ENCODE peak calls at places on chromosomes 13 and 19, in nine cellular contexts. One of them, this sample, is unnamed.

GRCh38 chr13:109160887-109161669 is 531.7 kb downstream of the MYO16 start:
- DNase-seq in body of pancreas: no peak
- DNase-seq in AG04450: no peak
- DNase-seq in tibial artery: no peak
- DNase-seq in stomach: no peak
- DNase-seq in gastrocnemius medialis: no peak
- DNase-seq in OCI-LY7: no peak
- DNase-seq in tibial nerve: no peak
- DNase-seq in IMR-90: no peak
- DNase-seq in this sample: no peak

GRCh38 chr13:42028113-42028799 is 20.2 kb upstream of the DGKH start:
- DNase-seq in body of pancreas: no peak
- DNase-seq in AG04450: no peak
- DNase-seq in tibial artery: no peak
- DNase-seq in stomach: no peak
- DNase-seq in gastrocnemius medialis: no peak
- DNase-seq in OCI-LY7: no peak
- DNase-seq in tibial nerve: no peak
- DNase-seq in IMR-90: no peak
- DNase-seq in this sample: no peak

GRCh38 chr19:42233106-42233505 is 9.3 kb downstream of the GSK3A start:
- DNase-seq in body of pancreas: no peak
- DNase-seq in AG04450: no peak
- DNase-seq in tibial artery: no peak
- DNase-seq in stomach: no peak
- DNase-seq in gastrocnemius medialis: no peak
- DNase-seq in OCI-LY7: no peak
- DNase-seq in tibial nerve: no peak
- DNase-seq in IMR-90: no peak
- DNase-seq in this sample: no peak

GRCh38 chr13:98675837-98676236 is 76.6 kb downstream of the SLC15A1 start:
- DNase-seq in body of pancreas: no peak
- DNase-seq in AG04450: no peak
- DNase-seq in tibial artery: no peak
- DNase-seq in stomach: no peak
- DNase-seq in gastrocnemius medialis: no peak
- DNase-seq in OCI-LY7: no peak
- DNase-seq in tibial nerve: no peak
- DNase-seq in IMR-90: no peak
- DNase-seq in this sample: no peak

GRCh38 chr13:29799041-29799440 is 51.4 kb downstream of the UBL3 start:
- DNase-seq in body of pancreas: no peak
- DNase-seq in AG04450: no peak
- DNase-seq in tibial artery: no peak
- DNase-seq in stomach: no peak
- DNase-seq in gastrocnemius medialis: no peak
- DNase-seq in OCI-LY7: no peak
- DNase-seq in tibial nerve: no peak
- DNase-seq in IMR-90: no peak
- DNase-seq in this sample: no peak

GRCh38 chr19:28061111-28061510 is 1151.8 kb downstream of the UQCRFS1 start:
- DNase-seq in body of pancreas: no peak
- DNase-seq in AG04450: no peak
- DNase-seq in tibial artery: no peak
- DNase-seq in stomach: no peak
- DNase-seq in gastrocnemius medialis: no peak
- DNase-seq in OCI-LY7: no peak
- DNase-seq in tibial nerve: no peak
- DNase-seq in IMR-90: no peak
- DNase-seq in this sample: no peak

GRCh38 chr13:37201081-37201480 is 95.6 kb upstream of the CSNK1A1L start:
- DNase-seq in body of pancreas: no peak
- DNase-seq in AG04450: no peak
- DNase-seq in tibial artery: no peak
- DNase-seq in stomach: no peak
- DNase-seq in gastrocnemius medialis: no peak
- DNase-seq in OCI-LY7: no peak
- DNase-seq in tibial nerve: no peak
- DNase-seq in IMR-90: no peak
- DNase-seq in this sample: no peak

GRCh38 chr13:49098771-49099512 is 121.2 kb upstream of the MLNR start:
- DNase-seq in body of pancreas: no peak
- DNase-seq in AG04450: no peak
- DNase-seq in tibial artery: no peak
- DNase-seq in stomach: no peak
- DNase-seq in gastrocnemius medialis: no peak
- DNase-seq in OCI-LY7: peak; percentile 17
- DNase-seq in tibial nerve: no peak
- DNase-seq in IMR-90: no peak
- DNase-seq in this sample: no peak

GRCh38 chr13:83377486-83377885 is 504.8 kb downstream of the SLITRK1 start:
- DNase-seq in body of pancreas: no peak
- DNase-seq in AG04450: peak; percentile 11
- DNase-seq in tibial artery: no peak
- DNase-seq in stomach: no peak
- DNase-seq in gastrocnemius medialis: no peak
- DNase-seq in OCI-LY7: no peak
- DNase-seq in tibial nerve: no peak
- DNase-seq in IMR-90: peak; percentile 72
- DNase-seq in this sample: no peak

GRCh38 chr19:45175663-45176345 is 2.2 kb downstream of the TRAPPC6A start:
- DNase-seq in body of pancreas: no peak
- DNase-seq in AG04450: no peak
- DNase-seq in tibial artery: no peak
- DNase-seq in stomach: no peak
- DNase-seq in gastrocnemius medialis: no peak
- DNase-seq in OCI-LY7: no peak
- DNase-seq in tibial nerve: no peak
- DNase-seq in IMR-90: no peak
- DNase-seq in this sample: no peak

GRCh38 chr19:28285917-28286316 is 927.0 kb downstream of the UQCRFS1 start:
- DNase-seq in body of pancreas: no peak
- DNase-seq in AG04450: no peak
- DNase-seq in tibial artery: no peak
- DNase-seq in stomach: no peak
- DNase-seq in gastrocnemius medialis: no peak
- DNase-seq in OCI-LY7: no peak
- DNase-seq in tibial nerve: no peak
- DNase-seq in IMR-90: no peak
- DNase-seq in this sample: no peak

GRCh38 chr19:33514885-33515485 is 6.6 kb downstream of the PEPD start:
- DNase-seq in body of pancreas: no peak
- DNase-seq in AG04450: no peak
- DNase-seq in tibial artery: no peak
- DNase-seq in stomach: no peak
- DNase-seq in gastrocnemius medialis: no peak
- DNase-seq in OCI-LY7: no peak
- DNase-seq in tibial nerve: no peak
- DNase-seq in IMR-90: peak; percentile 32
- DNase-seq in this sample: no peak

GRCh38 chr13:29578300-29579048 is 17.0 kb downstream of the SLC7A1 start:
- DNase-seq in body of pancreas: no peak
- DNase-seq in AG04450: no peak
- DNase-seq in tibial artery: no peak
- DNase-seq in stomach: no peak
- DNase-seq in gastrocnemius medialis: no peak
- DNase-seq in OCI-LY7: no peak
- DNase-seq in tibial nerve: no peak
- DNase-seq in IMR-90: no peak
- DNase-seq in this sample: no peak

GRCh38 chr13:20647758-20648157 is 55.7 kb upstream of the IL17D start:
- DNase-seq in body of pancreas: no peak
- DNase-seq in AG04450: no peak
- DNase-seq in tibial artery: no peak
- DNase-seq in stomach: no peak
- DNase-seq in gastrocnemius medialis: no peak
- DNase-seq in OCI-LY7: no peak
- DNase-seq in tibial nerve: no peak
- DNase-seq in IMR-90: no peak
- DNase-seq in this sample: no peak

GRCh38 chr19:1421218-1421957 is 14.0 kb downstream of the DAZAP1 start:
- DNase-seq in body of pancreas: no peak
- DNase-seq in AG04450: no peak
- DNase-seq in tibial artery: no peak
- DNase-seq in stomach: no peak
- DNase-seq in gastrocnemius medialis: no peak
- DNase-seq in OCI-LY7: no peak
- DNase-seq in tibial nerve: no peak
- DNase-seq in IMR-90: no peak
- DNase-seq in this sample: no peak

GRCh38 chr19:56877069-56877715 is 36.7 kb upstream of the PEG3 start:
- DNase-seq in body of pancreas: no peak
- DNase-seq in AG04450: no peak
- DNase-seq in tibial artery: no peak
- DNase-seq in stomach: no peak
- DNase-seq in gastrocnemius medialis: no peak
- DNase-seq in OCI-LY7: no peak
- DNase-seq in tibial nerve: no peak
- DNase-seq in IMR-90: no peak
- DNase-seq in this sample: no peak

GRCh38 chr13:112055417-112056206 is 11.3 kb upstream of the SOX1 start:
- DNase-seq in body of pancreas: no peak
- DNase-seq in AG04450: no peak
- DNase-seq in tibial artery: no peak
- DNase-seq in stomach: no peak
- DNase-seq in gastrocnemius medialis: no peak
- DNase-seq in OCI-LY7: no peak
- DNase-seq in tibial nerve: no peak
- DNase-seq in IMR-90: no peak
- DNase-seq in this sample: no peak

GRCh38 chr13:60679131-60679530 is 282.1 kb downstream of the TDRD3 start:
- DNase-seq in body of pancreas: no peak
- DNase-seq in AG04450: no peak
- DNase-seq in tibial artery: no peak
- DNase-seq in stomach: no peak
- DNase-seq in gastrocnemius medialis: no peak
- DNase-seq in OCI-LY7: no peak
- DNase-seq in tibial nerve: no peak
- DNase-seq in IMR-90: no peak
- DNase-seq in this sample: no peak

DNA sequence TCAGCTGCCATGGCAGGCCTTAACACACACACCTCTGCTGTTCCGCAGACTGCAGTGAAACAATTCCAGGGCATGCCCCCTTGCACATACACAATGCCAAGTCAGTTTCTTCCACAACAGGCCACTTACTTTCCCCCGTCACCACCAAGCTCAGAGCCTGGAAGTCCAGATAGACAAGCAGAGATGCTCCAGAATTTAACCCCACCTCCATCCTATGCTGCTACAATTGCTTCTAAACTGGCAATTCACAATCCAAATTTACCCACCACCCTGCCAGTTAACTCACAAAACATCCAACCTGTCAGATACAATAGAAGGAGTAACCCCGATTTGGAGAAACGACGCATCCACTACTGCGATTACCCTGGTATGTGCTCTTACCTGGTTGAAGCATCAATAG is 3.6 kb downstream of the KLF5 start:
- DNase-seq in body of pancreas: no peak
- DNase-seq in AG04450: no peak
- DNase-seq in tibial artery: no peak
- DNase-seq in stomach: no peak
- DNase-seq in gastrocnemius medialis: no peak
- DNase-seq in OCI-LY7: no peak
- DNase-seq in tibial nerve: no peak
- DNase-seq in IMR-90: no peak
- DNase-seq in this sample: no peak
- H3K4me3 ChIP-seq in body of pancreas: no peak overlapping the region
- H3K4me3 ChIP-seq in AG04450: no peak overlapping the region
- H3K4me3 ChIP-seq in tibial artery: no peak overlapping the region
- H3K4me3 ChIP-seq in stomach: peak overlapping the region; percentile 75
- H3K4me3 ChIP-seq in gastrocnemius medialis: no peak overlapping the region
- H3K4me3 ChIP-seq in OCI-LY7: no peak overlapping the region
- H3K4me3 ChIP-seq in tibial nerve: peak overlapping the region; percentile 77
- H3K4me3 ChIP-seq in IMR-90: no peak overlapping the region
- H3K4me3 ChIP-seq in this sample: no peak overlapping the region

DNA sequence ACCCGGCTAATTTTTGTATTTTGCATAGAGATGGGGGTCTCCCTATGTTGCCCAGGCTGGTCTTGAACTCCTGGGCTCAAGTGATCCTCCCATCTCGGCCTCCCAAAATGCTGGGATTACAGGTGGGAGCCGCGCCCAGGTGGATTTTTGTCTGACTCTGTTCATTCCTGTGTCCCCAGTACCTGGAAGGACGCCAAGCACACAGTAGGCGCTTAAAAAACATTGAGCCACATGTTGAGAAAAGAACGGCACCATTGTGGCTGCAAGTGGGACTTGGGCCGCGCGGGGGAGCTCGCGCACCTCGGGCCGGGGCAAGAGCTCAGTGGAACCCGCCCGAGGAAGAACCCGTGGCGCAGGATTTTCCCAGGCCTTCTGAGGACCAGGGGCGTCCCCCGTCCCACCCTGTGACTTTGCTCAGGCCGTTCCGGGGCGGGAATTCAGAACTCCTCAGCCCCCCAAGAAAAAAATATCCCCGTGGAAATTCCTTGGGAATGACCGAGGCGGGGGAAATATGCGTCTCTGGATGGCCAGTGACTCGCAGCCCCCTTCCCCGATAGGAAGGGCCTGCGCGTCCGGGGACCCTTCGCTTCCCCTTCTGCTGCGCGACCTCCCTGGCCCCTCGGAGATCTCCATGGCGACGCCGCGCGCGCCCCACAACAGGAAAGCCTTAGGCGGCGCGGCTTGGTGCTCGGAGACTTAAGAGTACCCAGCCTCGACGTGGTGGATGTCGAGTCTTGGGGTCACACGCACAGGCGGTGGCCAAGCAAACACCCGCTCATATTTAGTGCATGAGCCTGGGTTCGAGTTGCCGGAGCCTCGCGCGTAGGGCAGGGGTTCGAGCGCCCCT is 1.4 kb upstream of the ICAM1 start:
- DNase-seq in body of pancreas: peak; percentile 84
- DNase-seq in AG04450: no peak
- DNase-seq in tibial artery: peak; percentile 89
- DNase-seq in stomach: peak; percentile 88
- DNase-seq in gastrocnemius medialis: peak; percentile 47
- DNase-seq in OCI-LY7: peak; percentile 82
- DNase-seq in tibial nerve: peak; percentile 79
- DNase-seq in IMR-90: peak; percentile 65
- DNase-seq in this sample: peak; percentile 70
- H3K27ac ChIP-seq in body of pancreas: peak overlapping the region; percentile 10
- H3K27ac ChIP-seq in AG04450: no peak overlapping the region
- H3K27ac ChIP-seq in tibial artery: peak overlapping the region; percentile 53
- H3K27ac ChIP-seq in stomach: peak overlapping the region; percentile 85
- H3K27ac ChIP-seq in gastrocnemius medialis: peak overlapping the region; percentile 75
- H3K27ac ChIP-seq in OCI-LY7: no peak overlapping the region
- H3K27ac ChIP-seq in tibial nerve: peak overlapping the region; percentile 85
- H3K27ac ChIP-seq in IMR-90: no peak overlapping the region
- H3K27ac ChIP-seq in this sample: peak overlapping the region; percentile 61

GRCh38 chr19:35194022-35194984 is 34.2 kb downstream of the FAM187B start:
- DNase-seq in body of pancreas: no peak
- DNase-seq in AG04450: no peak
- DNase-seq in tibial artery: no peak
- DNase-seq in stomach: no peak
- DNase-seq in gastrocnemius medialis: no peak
- DNase-seq in OCI-LY7: peak; percentile 29
- DNase-seq in tibial nerve: no peak
- DNase-seq in IMR-90: no peak
- DNase-seq in this sample: no peak
- TF ChIP-seq CTCF in body of pancreas: no peak
- TF ChIP-seq CTCF in AG04450: no peak
- TF ChIP-seq CTCF in tibial artery: no peak
- TF ChIP-seq CTCF in stomach: no peak
- TF ChIP-seq CTCF in gastrocnemius medialis: no peak
- TF ChIP-seq CTCF in OCI-LY7: peak; percentile 38
- TF ChIP-seq CTCF in tibial nerve: no peak
- TF ChIP-seq CTCF in IMR-90: no peak
- TF ChIP-seq CTCF in this sample: no peak

GRCh38 chr13:75635101-75635620 is 969 bp upstream of the LMO7 start:
- DNase-seq in body of pancreas: no peak
- DNase-seq in AG04450: no peak
- DNase-seq in tibial artery: no peak
- DNase-seq in stomach: no peak
- DNase-seq in gastrocnemius medialis: no peak
- DNase-seq in OCI-LY7: no peak
- DNase-seq in tibial nerve: no peak
- DNase-seq in IMR-90: no peak
- DNase-seq in this sample: no peak
- H3K4me3 ChIP-seq in body of pancreas: peak overlapping the region; percentile 48
- H3K4me3 ChIP-seq in AG04450: peak overlapping the region; percentile 97
- H3K4me3 ChIP-seq in tibial artery: peak overlapping the region; percentile 76
- H3K4me3 ChIP-seq in stomach: peak overlapping the region; percentile 66
- H3K4me3 ChIP-seq in gastrocnemius medialis: peak overlapping the region; percentile 77
- H3K4me3 ChIP-seq in OCI-LY7: peak overlapping the region; percentile 71
- H3K4me3 ChIP-seq in tibial nerve: peak overlapping the region; percentile 82
- H3K4me3 ChIP-seq in IMR-90: peak overlapping the region; percentile 80
- H3K4me3 ChIP-seq in this sample: peak overlapping the region; percentile 65

This sample was measured in dorsolateral prefrontal cortex.